ENCODE peak calls at places on chromosomes 12 and 14, in eight cellular contexts. One of them, this sample, is unnamed.

GRCh38 chr12:68538722-68539614 is 71.7 kb upstream of the RAP1B start:
- DNase-seq in heart right ventricle: peak
- DNase-seq in Peyer's patch: no peak
- DNase-seq in adrenal gland: peak
- DNase-seq in GM23338: peak
- DNase-seq in thoracic aorta: peak
- DNase-seq in choroid plexus epithelial cell: peak
- DNase-seq in AG04450: no peak
- DNase-seq in this sample: no peak

GRCh38 chr12:53231859-53232640 is at the start of gene RARG:
- DNase-seq in heart right ventricle: peak
- DNase-seq in Peyer's patch: peak
- DNase-seq in GM23338: peak
- DNase-seq in adrenal gland: peak
- DNase-seq in choroid plexus epithelial cell: no peak
- DNase-seq in thoracic aorta: peak
- DNase-seq in AG04450: no peak
- DNase-seq in this sample: no peak

GRCh38 chr12:132711169-132711843 is 664 bp downstream of the PGAM5 start:
- DNase-seq in heart right ventricle: no peak
- DNase-seq in AG04450: no peak
- DNase-seq in choroid plexus epithelial cell: peak
- DNase-seq in Peyer's patch: peak
- DNase-seq in GM23338: peak
- DNase-seq in thoracic aorta: no peak
- DNase-seq in adrenal gland: no peak
- DNase-seq in this sample: no peak

GRCh38 chr14:97138801-97139200 is 341.6 kb downstream of the VRK1 start:
- DNase-seq in adrenal gland: no peak
- DNase-seq in thoracic aorta: no peak
- DNase-seq in AG04450: no peak
- DNase-seq in GM23338: peak
- DNase-seq in choroid plexus epithelial cell: no peak
- DNase-seq in Peyer's patch: no peak
- DNase-seq in heart right ventricle: no peak
- DNase-seq in this sample: no peak

GRCh38 chr12:806116-806805 is 53.9 kb downstream of the WNK1 start:
- DNase-seq in AG04450: no peak
- DNase-seq in GM23338: no peak
- DNase-seq in adrenal gland: no peak
- DNase-seq in choroid plexus epithelial cell: peak
- DNase-seq in heart right ventricle: no peak
- DNase-seq in thoracic aorta: no peak
- DNase-seq in Peyer's patch: no peak
- DNase-seq in this sample: no peak

GRCh38 chr12:123050331-123050809 is 69.9 kb downstream of the ARL6IP4 start:
- DNase-seq in adrenal gland: peak
- DNase-seq in Peyer's patch: no peak
- DNase-seq in thoracic aorta: no peak
- DNase-seq in heart right ventricle: no peak
- DNase-seq in GM23338: no peak
- DNase-seq in AG04450: no peak
- DNase-seq in choroid plexus epithelial cell: peak
- DNase-seq in this sample: no peak

GRCh38 chr12:106133136-106134087 is 5.3 kb downstream of the NUAK1 start:
- DNase-seq in choroid plexus epithelial cell: no peak
- DNase-seq in GM23338: peak
- DNase-seq in AG04450: no peak
- DNase-seq in thoracic aorta: no peak
- DNase-seq in Peyer's patch: no peak
- DNase-seq in adrenal gland: no peak
- DNase-seq in heart right ventricle: no peak
- DNase-seq in this sample: no peak

GRCh38 chr12:60262378-60262777 is 666.5 kb downstream of the SLC16A7 start:
- DNase-seq in GM23338: no peak
- DNase-seq in heart right ventricle: no peak
- DNase-seq in AG04450: no peak
- DNase-seq in choroid plexus epithelial cell: no peak
- DNase-seq in adrenal gland: no peak
- DNase-seq in Peyer's patch: no peak
- DNase-seq in thoracic aorta: no peak
- DNase-seq in this sample: no peak

GRCh38 chr12:89529738-89530137 is 3.9 kb upstream of the POC1B start:
- DNase-seq in heart right ventricle: no peak
- DNase-seq in AG04450: no peak
- DNase-seq in thoracic aorta: no peak
- DNase-seq in adrenal gland: no peak
- DNase-seq in GM23338: peak
- DNase-seq in Peyer's patch: no peak
- DNase-seq in choroid plexus epithelial cell: peak
- DNase-seq in this sample: no peak

GRCh38 chr14:64757601-64758000 is 53.4 kb downstream of the PLEKHG3 start:
- DNase-seq in Peyer's patch: no peak
- DNase-seq in AG04450: no peak
- DNase-seq in heart right ventricle: no peak
- DNase-seq in adrenal gland: no peak
- DNase-seq in choroid plexus epithelial cell: no peak
- DNase-seq in GM23338: no peak
- DNase-seq in thoracic aorta: no peak
- DNase-seq in this sample: no peak

GRCh38 chr14:78763746-78764145 is 593.6 kb downstream of the NRXN3 start:
- DNase-seq in adrenal gland: no peak
- DNase-seq in AG04450: no peak
- DNase-seq in heart right ventricle: no peak
- DNase-seq in GM23338: no peak
- DNase-seq in Peyer's patch: no peak
- DNase-seq in choroid plexus epithelial cell: no peak
- DNase-seq in thoracic aorta: no peak
- DNase-seq in this sample: no peak

DNA sequence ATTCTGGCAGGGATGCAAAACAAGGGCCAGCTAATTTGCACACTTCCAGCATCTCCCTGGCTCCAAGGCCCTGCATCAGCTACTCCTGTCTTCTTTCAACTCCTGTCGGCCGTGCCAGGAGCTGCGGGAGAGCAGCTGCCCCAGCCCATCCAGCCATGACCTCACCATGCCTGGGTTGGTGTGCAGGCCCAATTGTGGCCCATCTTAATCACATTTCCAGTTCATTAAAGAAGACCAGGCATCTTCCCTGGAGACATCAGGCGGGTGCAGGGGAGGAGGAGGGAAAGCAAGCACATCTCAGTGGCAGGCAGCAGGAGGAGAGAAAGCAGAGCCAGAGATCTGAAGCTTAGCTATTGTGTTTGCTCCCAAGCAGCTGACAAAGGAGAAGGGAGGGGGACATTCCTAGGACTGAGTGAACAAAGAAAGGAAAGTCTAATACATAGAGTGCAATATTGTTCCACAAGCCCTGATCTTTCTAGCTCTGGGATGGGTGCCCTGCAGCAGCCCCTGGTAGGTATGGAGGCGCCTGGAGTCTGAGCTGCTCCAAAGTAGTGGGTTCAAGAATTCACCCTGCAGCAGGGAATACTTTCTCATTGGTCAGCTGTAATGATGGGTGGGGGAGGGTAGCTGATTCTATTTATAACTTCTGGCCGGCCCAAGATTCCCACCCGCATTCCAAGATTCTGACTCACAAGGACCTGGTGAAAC is 40.1 kb downstream of the VWF start:
- DNase-seq in GM23338: peak
- DNase-seq in AG04450: no peak
- DNase-seq in Peyer's patch: no peak
- DNase-seq in thoracic aorta: no peak
- DNase-seq in heart right ventricle: no peak
- DNase-seq in choroid plexus epithelial cell: peak
- DNase-seq in adrenal gland: peak
- DNase-seq in this sample: no peak
- TF ChIP-seq CTCF in GM23338: no peak
- TF ChIP-seq CTCF in AG04450: no peak
- TF ChIP-seq CTCF in Peyer's patch: no peak
- TF ChIP-seq CTCF in thoracic aorta: no peak
- TF ChIP-seq CTCF in heart right ventricle: no peak
- TF ChIP-seq CTCF in choroid plexus epithelial cell: peak
- TF ChIP-seq CTCF in adrenal gland: no peak
- TF ChIP-seq CTCF in this sample: no peak

GRCh38 chr12:50061946-50062725 is 4.7 kb downstream of the ASIC1 start:
- DNase-seq in adrenal gland: no peak
- DNase-seq in thoracic aorta: no peak
- DNase-seq in AG04450: no peak
- DNase-seq in choroid plexus epithelial cell: peak
- DNase-seq in GM23338: no peak
- DNase-seq in heart right ventricle: no peak
- DNase-seq in Peyer's patch: no peak
- DNase-seq in this sample: no peak
- H3K4me3 ChIP-seq in adrenal gland: no peak
- H3K4me3 ChIP-seq in thoracic aorta: no peak
- H3K4me3 ChIP-seq in AG04450: no peak
- H3K4me3 ChIP-seq in choroid plexus epithelial cell: no peak
- H3K4me3 ChIP-seq in GM23338: no peak
- H3K4me3 ChIP-seq in heart right ventricle: no peak
- H3K4me3 ChIP-seq in Peyer's patch: no peak
- H3K4me3 ChIP-seq in this sample: no peak

GRCh38 chr14:55638665-55639064 is 58.7 kb downstream of the KTN1 start:
- DNase-seq in choroid plexus epithelial cell: no peak
- DNase-seq in AG04450: no peak
- DNase-seq in GM23338: no peak
- DNase-seq in Peyer's patch: no peak
- DNase-seq in adrenal gland: no peak
- DNase-seq in thoracic aorta: no peak
- DNase-seq in heart right ventricle: no peak
- DNase-seq in this sample: no peak
- TF ChIP-seq CTCF in choroid plexus epithelial cell: no peak
- TF ChIP-seq CTCF in AG04450: no peak
- TF ChIP-seq CTCF in GM23338: no peak
- TF ChIP-seq CTCF in Peyer's patch: no peak
- TF ChIP-seq CTCF in adrenal gland: no peak
- TF ChIP-seq CTCF in thoracic aorta: no peak
- TF ChIP-seq CTCF in heart right ventricle: no peak
- TF ChIP-seq CTCF in this sample: no peak

GRCh38 chr14:24137529-24138395 is 1.8 kb downstream of the PSME1 start:
- DNase-seq in thoracic aorta: no peak
- DNase-seq in adrenal gland: no peak
- DNase-seq in heart right ventricle: no peak
- DNase-seq in Peyer's patch: no peak
- DNase-seq in AG04450: no peak
- DNase-seq in choroid plexus epithelial cell: no peak
- DNase-seq in GM23338: no peak
- DNase-seq in this sample: no peak
- H3K4me3 ChIP-seq in thoracic aorta: no peak
- H3K4me3 ChIP-seq in adrenal gland: no peak
- H3K4me3 ChIP-seq in heart right ventricle: no peak
- H3K4me3 ChIP-seq in Peyer's patch: no peak
- H3K4me3 ChIP-seq in AG04450: no peak
- H3K4me3 ChIP-seq in choroid plexus epithelial cell: no peak
- H3K4me3 ChIP-seq in GM23338: no peak
- H3K4me3 ChIP-seq in this sample: no peak

GRCh38 chr12:19573866-19574265 is 134.6 kb downstream of the AEBP2 start:
- DNase-seq in GM23338: no peak
- DNase-seq in thoracic aorta: no peak
- DNase-seq in AG04450: no peak
- DNase-seq in choroid plexus epithelial cell: no peak
- DNase-seq in Peyer's patch: no peak
- DNase-seq in heart right ventricle: no peak
- DNase-seq in adrenal gland: no peak
- DNase-seq in this sample: no peak

GRCh38 chr12:19576421-19576925 is 137.2 kb downstream of the AEBP2 start:
- DNase-seq in heart right ventricle: no peak
- DNase-seq in thoracic aorta: no peak
- DNase-seq in GM23338: no peak
- DNase-seq in choroid plexus epithelial cell: peak
- DNase-seq in adrenal gland: no peak
- DNase-seq in Peyer's patch: no peak
- DNase-seq in AG04450: peak
- DNase-seq in this sample: no peak

GRCh38 chr12:19575307-19576243 is 136.3 kb downstream of the AEBP2 start:
- DNase-seq in choroid plexus epithelial cell: peak
- DNase-seq in thoracic aorta: no peak
- DNase-seq in Peyer's patch: no peak
- DNase-seq in adrenal gland: peak
- DNase-seq in AG04450: no peak
- DNase-seq in heart right ventricle: no peak
- DNase-seq in GM23338: no peak
- DNase-seq in this sample: peak

GRCh38 chr12:19574606-19575005 is 135.3 kb downstream of the AEBP2 start:
- DNase-seq in AG04450: no peak
- DNase-seq in thoracic aorta: no peak
- DNase-seq in adrenal gland: no peak
- DNase-seq in heart right ventricle: no peak
- DNase-seq in GM23338: peak
- DNase-seq in Peyer's patch: no peak
- DNase-seq in choroid plexus epithelial cell: peak
- DNase-seq in this sample: no peak

DNA sequence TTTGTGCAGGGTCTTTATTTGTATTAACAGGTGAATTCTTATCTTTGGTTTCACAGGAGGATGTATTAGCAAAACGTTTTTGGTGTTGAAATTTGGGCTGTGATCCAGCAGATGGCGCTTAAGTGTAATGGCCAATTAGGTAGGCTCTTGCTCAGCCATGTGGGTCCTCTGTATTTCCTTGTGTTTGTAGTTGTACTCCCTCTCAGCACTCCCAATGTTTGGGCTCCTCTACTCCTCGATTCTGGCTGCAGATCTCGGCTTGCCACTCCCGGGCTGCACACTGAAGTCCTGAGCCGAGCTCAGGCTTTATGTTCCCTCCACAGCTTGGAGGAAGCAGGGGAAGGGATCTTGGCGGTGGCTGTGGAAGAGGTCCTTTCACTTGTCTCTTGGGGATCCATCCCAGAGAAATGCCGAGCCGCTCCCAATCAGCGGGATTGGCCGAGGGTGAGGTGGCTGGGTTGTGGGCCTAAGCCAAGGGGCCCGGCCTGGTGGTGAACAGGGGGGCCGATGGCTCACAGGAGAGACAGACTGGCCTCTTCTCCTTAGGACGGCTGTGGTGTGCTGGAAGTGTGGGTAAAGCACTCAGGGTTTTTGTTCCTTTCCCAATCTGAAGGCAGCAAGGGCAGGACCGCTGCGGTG is 133.7 kb downstream of the AEBP2 start:
- DNase-seq in GM23338: peak
- DNase-seq in heart right ventricle: no peak
- DNase-seq in AG04450: no peak
- DNase-seq in thoracic aorta: no peak
- DNase-seq in Peyer's patch: no peak
- DNase-seq in adrenal gland: no peak
- DNase-seq in choroid plexus epithelial cell: peak
- DNase-seq in this sample: peak
- TF ChIP-seq CTCF in GM23338: peak
- TF ChIP-seq CTCF in heart right ventricle: no peak
- TF ChIP-seq CTCF in AG04450: peak
- TF ChIP-seq CTCF in thoracic aorta: no peak
- TF ChIP-seq CTCF in Peyer's patch: peak
- TF ChIP-seq CTCF in adrenal gland: peak
- TF ChIP-seq CTCF in choroid plexus epithelial cell: peak
- TF ChIP-seq CTCF in this sample: peak

GRCh38 chr12:22310276-22310675 is 24.2 kb downstream of the ST8SIA1 start:
- DNase-seq in choroid plexus epithelial cell: no peak
- DNase-seq in Peyer's patch: no peak
- DNase-seq in GM23338: no peak
- DNase-seq in AG04450: no peak
- DNase-seq in adrenal gland: no peak
- DNase-seq in heart right ventricle: no peak
- DNase-seq in thoracic aorta: no peak
- DNase-seq in this sample: no peak
- H3K4me3 ChIP-seq in choroid plexus epithelial cell: no peak
- H3K4me3 ChIP-seq in Peyer's patch: no peak
- H3K4me3 ChIP-seq in GM23338: no peak
- H3K4me3 ChIP-seq in AG04450: no peak
- H3K4me3 ChIP-seq in adrenal gland: no peak
- H3K4me3 ChIP-seq in heart right ventricle: no peak
- H3K4me3 ChIP-seq in thoracic aorta: no peak
- H3K4me3 ChIP-seq in this sample: no peak

This sample was measured in AG04449.